ENCODE peak calls at places on chromosomes 16 and 17, in seven cellular contexts. O is NCI-H345; S is stimulated activated CD4-positive, alpha-beta T cell treated with anti-CD3 and anti-CD28 coated beads, Interleukin-2, amount 100 ng/mL, for 24 hours; C is lower lobe of right lung; V is small intestine; A is T-helper 17 cell; M is heart left ventricle. L is an unnamed sample.

GRCh38 chr16:22352119-22352518 is 22.3 kb downstream of the CDR2 start:
- DNase-seq in O (no peak), S (no peak), C (no peak), V (no peak), A (no peak), M (no peak), L (no peak)

GRCh38 chr16:5447734-5448133 is 350.1 kb upstream of the EEF2KMT start:
- DNase-seq in O (no peak), S (no peak), C (no peak), V (no peak), A (no peak), M (no peak), L (no peak)

GRCh38 chr17:65418622-65419021 is 142.8 kb downstream of the AXIN2 start:
- DNase-seq in O (no peak), S (no peak), C (no peak), V (peak; percentile 17), A (no peak), M (no peak), L (no peak)

GRCh38 chr17:75594499-75595283 is 7.1 kb downstream of the MYO15B start:
- DNase-seq in O (no peak), S (no peak), C (no peak), V (no peak), A (no peak), M (no peak), L (no peak)

GRCh38 chr16:84041421-84041820 is 1.2 kb downstream of the SLC38A8 start:
- DNase-seq in O (no peak), S (no peak), C (peak; percentile 30), V (no peak), A (no peak), M (no peak), L (no peak)

GRCh38 chr16:3690470-3690918 is 26.8 kb downstream of the TRAP1 start:
- DNase-seq in O (peak; percentile 59), S (peak; percentile 84), C (peak; percentile 87), V (peak; percentile 79), A (peak; percentile 66), M (peak; percentile 89), L (peak; percentile 72)

GRCh38 chr17:50349241-50349595 is 3.3 kb downstream of the XYLT2 start:
- DNase-seq in O (no peak), S (no peak), C (no peak), V (no peak), A (no peak), M (no peak), L (no peak)

GRCh38 chr16:53785044-53785443 is 81.1 kb downstream of the FTO start:
- DNase-seq in O (no peak), S (no peak), C (no peak), V (no peak), A (no peak), M (no peak), L (no peak)

GRCh38 chr16:63466-63865 is 9.0 kb downstream of the RHBDF1 start:
- DNase-seq in O (no peak), S (no peak), C (no peak), V (no peak), A (no peak), M (no peak), L (no peak)

GRCh38 chr16:585351-585750 is 4.5 kb upstream of the RAB40C start:
- DNase-seq in O (peak; percentile 18), S (no peak), C (no peak), V (no peak), A (no peak), M (no peak), L (no peak)

GRCh38 chr16:31215287-31216115 is 1.4 kb downstream of the PYDC1 start:
- DNase-seq in O (peak; percentile 26), S (no peak), C (peak; percentile 79), V (peak; percentile 59), A (no peak), M (peak; percentile 58), L (peak; percentile 13)

GRCh38 chr16:12187939-12188673 is 211.6 kb downstream of the SNX29 start:
- DNase-seq in O (no peak), S (no peak), C (no peak), V (no peak), A (no peak), M (no peak), L (no peak)

GRCh38 chr16:74710401-74710800 is 9.7 kb upstream of the MLKL start:
- DNase-seq in O (no peak), S (no peak), C (no peak), V (no peak), A (no peak), M (no peak), L (no peak)

GRCh38 chr16:77171750-77172635 is 19.0 kb upstream of the MON1B start:
- DNase-seq in O (peak; percentile 57), S (no peak), C (no peak), V (peak; percentile 54), A (no peak), M (no peak), L (no peak)

GRCh38 chr17:64540118-64540776 is 33.5 kb downstream of the CEP95 start:
- DNase-seq in O (no peak), S (no peak), C (no peak), V (no peak), A (no peak), M (no peak), L (no peak)

GRCh38 chr17:77494664-77495435 is 354.1 kb downstream of the SEC14L1 start:
- DNase-seq in O (peak; percentile 54), S (peak; percentile 80), C (peak; percentile 84), V (peak; percentile 67), A (peak; percentile 62), M (peak; percentile 78), L (peak; percentile 61)

GRCh38 chr17:69503711-69504110 is 89.2 kb downstream of the MAP2K6 start:
- DNase-seq in O (no peak), S (no peak), C (no peak), V (no peak), A (no peak), M (no peak), L (no peak)

GRCh38 chr17:50462446-50462845 is 6.2 kb downstream of the CHAD start:
- DNase-seq in O (no peak), S (no peak), C (no peak), V (no peak), A (no peak), M (no peak), L (no peak)

GRCh38 chr16:3665508-3665907 is 11.0 kb downstream of the DNASE1 start:
- DNase-seq in O (no peak), S (no peak), C (no peak), V (no peak), A (no peak), M (no peak), L (no peak)

GRCh38 chr16:23155445-23156049 is 6.3 kb upstream of the USP31 start:
- DNase-seq in O (no peak), S (peak; percentile 4), C (no peak), V (peak; percentile 32), A (no peak), M (no peak), L (no peak)

GRCh38 chr16:52528393-52529080 is 18.4 kb downstream of the TOX3 start:
- DNase-seq in O (peak; percentile 3), S (no peak), C (peak; percentile 82), V (peak; percentile 4), A (no peak), M (no peak), L (no peak)

GRCh38 chr17:35871415-35871814 is 2.7 kb upstream of the HEATR9 start:
- DNase-seq in O (no peak), S (no peak), C (no peak), V (no peak), A (no peak), M (no peak), L (no peak)

GRCh38 chr17:73215414-73215813 is 22.6 kb downstream of the COG1 start:
- DNase-seq in O (peak; percentile 49), S (no peak), C (no peak), V (no peak), A (no peak), M (no peak), L (no peak)

GRCh38 chr17:78114831-78115723 is 13.5 kb downstream of the TMC6 start:
- DNase-seq in O (no peak), S (no peak), C (no peak), V (no peak), A (no peak), M (peak; percentile 58), L (no peak)

GRCh38 chr16:30946671-30947532 is 2.0 kb upstream of the ORAI3 start:
- DNase-seq in O (no peak), S (no peak), C (no peak), V (no peak), A (no peak), M (no peak), L (no peak)

GRCh38 chr16:72673118-72673517 is 374.8 kb downstream of the ZFHX3 start:
- DNase-seq in O (no peak), S (no peak), C (no peak), V (no peak), A (no peak), M (no peak), L (no peak)

GRCh38 chr16:65119905-65120341 is 1.9 kb downstream of the CDH11 start:
- DNase-seq in O (no peak), S (no peak), C (no peak), V (no peak), A (no peak), M (no peak), L (no peak)

GRCh38 chr16:88868974-88869672 is 2.7 kb upstream of the PABPN1L start:
- DNase-seq in O (no peak), S (no peak), C (no peak), V (no peak), A (no peak), M (no peak), L (no peak)

GRCh38 chr16:4142268-4142667 is 26.0 kb upstream of the ADCY9 start:
- DNase-seq in O (no peak), S (no peak), C (peak; percentile 58), V (no peak), A (no peak), M (no peak), L (peak; percentile 21)

GRCh38 chr17:82338858-82339633 is 5.5 kb upstream of the SECTM1 start:
- DNase-seq in O (no peak), S (no peak), C (no peak), V (peak; percentile 84), A (no peak), M (no peak), L (no peak)

GRCh38 chr16:48816393-48816792 is 206.4 kb upstream of the N4BP1 start:
- DNase-seq in O (no peak), S (no peak), C (no peak), V (no peak), A (no peak), M (no peak), L (no peak)

GRCh38 chr17:13647551-13647950 is 45.8 kb upstream of the HS3ST3A1 start:
- DNase-seq in O (no peak), S (no peak), C (no peak), V (no peak), A (no peak), M (no peak), L (no peak)

GRCh38 chr16:54374136-54374535 is 87.5 kb upstream of the IRX3 start:
- DNase-seq in O (no peak), S (no peak), C (no peak), V (no peak), A (no peak), M (no peak), L (no peak)

GRCh38 chr17:32757963-32758362 is 119.0 kb downstream of the MYO1D start:
- DNase-seq in O (no peak), S (no peak), C (no peak), V (no peak), A (no peak), M (no peak), L (no peak)

GRCh38 chr17:82006468-82007227 is 16.0 kb downstream of the CENPX start:
- DNase-seq in O (no peak), S (no peak), C (no peak), V (no peak), A (no peak), M (peak; percentile 51), L (no peak)

L was measured in stimulated activated naive CD4-positive, alpha-beta T cell treated with Interleukin-2 at 50 U/mL for 16 hours.